ENCODE peak calls at places on chromosomes 6 and 20, in four cellular contexts. L, W, U and Y are unnamed samples.
A peak's percentile ranks its signal among the peaks of the same experiment; 100 is the strongest.

GRCh38 chr6:161151660-161152526 is 122.0 kb downstream of the AGPAT4 start:
- DNase-seq in L (no peak), W (no peak), U (no peak), Y (no peak)

GRCh38 chr20:49445176-49445575 is 37.3 kb downstream of the KCNB1 start:
- DNase-seq in U (no peak), W (no peak), L (no peak), Y (no peak)

GRCh38 chr6:36095497-36096391 is 34.6 kb upstream of the MAPK13 start:
- DNase-seq in U (no peak), W (no peak), L (peak; percentile 76), Y (no peak)

GRCh38 chr6:15267221-15267620 is 21.4 kb downstream of the JARID2 start:
- DNase-seq in W (no peak), U (no peak), L (no peak), Y (no peak)

GRCh38 chr20:33099842-33100538 is 20.5 kb downstream of the BPIFB4 start:
- DNase-seq in W (no peak), L (no peak), U (no peak), Y (no peak)

GRCh38 chr20:9068232-9068781 is 580 bp upstream of the PLCB4 start:
- DNase-seq in W (peak; percentile 56), U (no peak), L (peak; percentile 64), Y (peak; percentile 40)

GRCh38 chr6:26234421-26235239 is 130.4 kb upstream of the BTN3A2 start:
- DNase-seq in L (peak; percentile 71), W (peak; percentile 82), U (peak; percentile 80), Y (no peak)

GRCh38 chr6:18498408-18498807 is 111.3 kb downstream of the RNF144B start:
- DNase-seq in L (no peak), W (no peak), U (no peak), Y (no peak)

GRCh38 chr20:45469336-45470261 is at the start of gene WFDC2:
- DNase-seq in L (peak; percentile 76), W (no peak), U (peak; percentile 37), Y (peak; percentile 28)

GRCh38 chr6:16637635-16638034 is 123.6 kb downstream of the ATXN1 start:
- DNase-seq in U (no peak), W (peak; percentile 52), L (no peak), Y (no peak)

GRCh38 chr20:24756292-24757025 is 192.6 kb upstream of the CST7 start:
- DNase-seq in L (no peak), U (no peak), W (no peak), Y (no peak)

GRCh38 chr20:25865715-25866656 is 169.3 kb upstream of the ZNF337 start:
- DNase-seq in L (peak; percentile 83), U (no peak), W (peak; percentile 49), Y (no peak)

GRCh38 chr6:138499303-138499991 is at the start of gene NHSL1:
- DNase-seq in L (no peak), U (no peak), W (peak; percentile 71), Y (no peak)

GRCh38 chr6:336159-337114 is 44.1 kb downstream of the DUSP22 start:
- DNase-seq in W (no peak), U (no peak), L (no peak), Y (no peak)

GRCh38 chr20:49724637-49725606 is 11.2 kb upstream of the B4GALT5 start:
- DNase-seq in U (peak; percentile 48), W (peak; percentile 69), L (no peak), Y (no peak)

GRCh38 chr6:26295691-26296555 is 69.1 kb upstream of the BTN3A2 start:
- DNase-seq in L (no peak), U (no peak), W (peak; percentile 77), Y (no peak)

GRCh38 chr6:54737247-54737646 is 109.3 kb upstream of the FAM83B start:
- DNase-seq in L (no peak), W (no peak), U (no peak), Y (no peak)

GRCh38 chr6:885051-885590 is 192.2 kb upstream of the EXOC2 start:
- DNase-seq in W (no peak), L (peak; percentile 42), U (no peak), Y (no peak)

GRCh38 chr20:55586626-55587025 is 418.7 kb downstream of the CBLN4 start:
- DNase-seq in U (no peak), L (no peak), W (no peak), Y (no peak)

GRCh38 chr6:144379356-144379755 is 94.2 kb downstream of the UTRN start:
- DNase-seq in L (no peak), U (no peak), W (peak; percentile 61), Y (no peak)

GRCh38 chr6:142537612-142538478 is 236.0 kb downstream of the ADGRG6 start:
- DNase-seq in W (no peak), U (no peak), L (no peak), Y (no peak)

GRCh38 chr6:81772741-81773140 is 20.3 kb upstream of the TENT5A start:
- DNase-seq in L (no peak), U (no peak), W (peak; percentile 70), Y (no peak)

GRCh38 chr6:163620670-163621330 is 206.3 kb downstream of the QKI start:
- DNase-seq in U (no peak), L (no peak), W (peak; percentile 47), Y (no peak)

GRCh38 chr6:4941782-4942672 is 61.8 kb downstream of the RPP40 start:
- DNase-seq in U (peak; percentile 32), W (peak; percentile 97), L (no peak), Y (no peak)

GRCh38 chr6:31970604-31971271 is 1.2 kb downstream of the DXO start:
- DNase-seq in W (no peak), U (no peak), L (no peak), Y (no peak)

GRCh38 chr6:53104916-53105315 is 39.7 kb downstream of the FBXO9 start:
- DNase-seq in W (no peak), L (no peak), U (no peak), Y (no peak)

GRCh38 chr6:53100561-53100960 is 35.4 kb downstream of the FBXO9 start:
- DNase-seq in W (no peak), L (no peak), U (no peak), Y (no peak)

GRCh38 chr6:53107091-53107490 is 41.5 kb downstream of the GCM1 start:
- DNase-seq in W (peak; percentile 74), U (no peak), L (no peak), Y (no peak)

GRCh38 chr6:53101006-53101405 is 35.8 kb downstream of the FBXO9 start:
- DNase-seq in U (no peak), L (no peak), W (no peak), Y (no peak)

GRCh38 chr6:53103993-53104675 is 38.9 kb downstream of the FBXO9 start:
- DNase-seq in U (no peak), L (no peak), W (no peak), Y (no peak)
- TF ChIP-seq CTCF in U (peak; percentile 15), L (no peak), W (no peak), Y (no peak)

GRCh38 chr20:884983-885952 is 30.9 kb downstream of the ANGPT4 start:
- DNase-seq in L (no peak), W (peak; percentile 38), U (no peak), Y (peak; percentile 61)
- TF ChIP-seq CTCF in L (no peak), W (no peak), U (no peak), Y (no peak)

GRCh38 chr20:39395478-39396291 is 433.5 kb downstream of the DHX35 start:
- DNase-seq in W (no peak), L (no peak), U (no peak), Y (no peak)
- TF ChIP-seq CTCF in W (no peak), L (no peak), U (no peak), Y (no peak)

DNA sequence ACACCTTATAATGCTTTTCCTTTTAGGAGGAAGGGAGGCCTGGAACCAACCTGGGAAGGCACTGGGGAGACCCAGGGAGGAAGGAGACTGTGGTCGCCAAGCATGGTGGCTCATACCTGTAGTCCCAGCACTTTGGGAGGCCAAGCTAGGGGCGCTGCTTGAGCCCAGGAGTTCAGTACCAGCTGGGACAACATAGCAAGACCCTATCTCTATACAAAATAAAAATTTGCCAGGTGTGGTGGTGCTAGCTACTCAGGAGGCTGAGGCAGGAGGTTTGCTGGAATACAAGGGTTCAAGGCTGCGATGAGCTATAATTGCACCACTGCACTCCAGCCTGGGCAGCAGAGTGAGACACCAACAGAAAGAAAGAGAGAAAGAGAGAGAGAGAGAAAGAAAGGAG is 36.2 kb downstream of the PPP1R14C start:
- DNase-seq in L (no peak), W (no peak), U (no peak), Y (no peak)
- TF ChIP-seq CTCF in L (no peak), W (no peak), U (no peak), Y (no peak)

GRCh38 chr6:33249732-33250625 is 21.7 kb downstream of the VPS52 start:
- DNase-seq in W (peak; percentile 84), U (no peak), L (peak; percentile 37), Y (no peak)

GRCh38 chr6:33250731-33251130 is 20.9 kb downstream of the VPS52 start:
- DNase-seq in U (no peak), W (no peak), L (no peak), Y (no peak)

GRCh38 chr6:33248643-33248931 is 23.1 kb downstream of the VPS52 start:
- DNase-seq in L (no peak), U (no peak), W (peak; percentile 48), Y (no peak)

GRCh38 chr6:33247977-33248642 is 23.6 kb downstream of the VPS52 start:
- DNase-seq in W (peak; percentile 73), L (peak; percentile 93), U (peak; percentile 85), Y (peak; percentile 81)

GRCh38 chr6:33248932-33249731 is 22.5 kb downstream of the VPS52 start:
- DNase-seq in W (peak; percentile 99), U (peak; percentile 98), L (peak; percentile 98), Y (peak; percentile 80)
- TF ChIP-seq CTCF in W (no peak), U (no peak), L (no peak), Y (no peak)